ENCODE peak calls at places on chromosomes 11 and 22, in eight cellular contexts. N is progenitor cell of endocrine pancreas, G is left ventricle myocardium inferior, B is aorta, W is neuronal stem cell, P is OCI-LY7, Q is HTR-8/SVneo, S is bronchial epithelial cell. U is an unnamed sample.

GRCh38 chr11:116199182-116199581 is 573.6 kb downstream of the BUD13 start:
- DNase-seq in N (no peak), G (peak; percentile 51), B (no peak), W (no peak), P (no peak), Q (no peak), S (no peak), U (no peak)

GRCh38 chr22:41401781-41402648 is 20.3 kb downstream of the TEF start:
- DNase-seq in N (no peak), G (peak; percentile 81), B (peak; percentile 71), W (no peak), P (no peak), Q (peak; percentile 62), S (peak; percentile 74), U (no peak)

GRCh38 chr11:113261709-113262475 is 52.5 kb upstream of the TTC12 start:
- DNase-seq in N (no peak), G (no peak), B (no peak), W (no peak), P (no peak), Q (no peak), S (no peak), U (no peak)

GRCh38 chr22:41620646-41621098 is at the start of gene DESI1:
- DNase-seq in N (no peak), G (no peak), B (no peak), W (no peak), P (no peak), Q (peak; percentile 47), S (peak; percentile 29), U (no peak)

GRCh38 chr11:69335010-69335409 is 41.1 kb downstream of the MYEOV start:
- DNase-seq in N (no peak), G (no peak), B (no peak), W (no peak), P (no peak), Q (no peak), S (no peak), U (peak; percentile 23)

GRCh38 chr22:26321469-26321913 is 107.6 kb upstream of the ASPHD2 start:
- DNase-seq in N (no peak), G (peak; percentile 60), B (peak; percentile 65), W (no peak), P (no peak), Q (peak; percentile 50), S (peak; percentile 9), U (no peak)

GRCh38 chr11:116420770-116421528 is 351.8 kb downstream of the BUD13 start:
- DNase-seq in N (no peak), G (no peak), B (no peak), W (no peak), P (no peak), Q (no peak), S (peak; percentile 58), U (no peak)

GRCh38 chr11:123474994-123475393 is 44.9 kb downstream of the GRAMD1B start:
- DNase-seq in N (no peak), G (no peak), B (no peak), W (no peak), P (no peak), Q (no peak), S (no peak), U (no peak)

GRCh38 chr11:46356911-46357482 is 9.7 kb downstream of the DGKZ start:
- DNase-seq in N (no peak), G (no peak), B (no peak), W (no peak), P (no peak), Q (no peak), S (peak; percentile 84), U (no peak)

GRCh38 chr22:33386270-33386669 is 328.1 kb upstream of the SYN3 start:
- DNase-seq in N (no peak), G (no peak), B (no peak), W (no peak), P (no peak), Q (no peak), S (no peak), U (no peak)

GRCh38 chr22:38028344-38029130 is 28.7 kb upstream of the PICK1 start:
- DNase-seq in N (no peak), G (no peak), B (no peak), W (no peak), P (no peak), Q (no peak), S (no peak), U (no peak)

GRCh38 chr11:83715927-83716525 is 429.9 kb upstream of the CCDC90B start:
- DNase-seq in N (no peak), G (no peak), B (no peak), W (no peak), P (no peak), Q (no peak), S (no peak), U (no peak)

GRCh38 chr11:15730617-15731385 is 616.1 kb downstream of the INSC start:
- DNase-seq in N (no peak), G (peak; percentile 17), B (no peak), W (no peak), P (no peak), Q (no peak), S (no peak), U (no peak)

GRCh38 chr11:69285091-69285490 is 8.9 kb upstream of the MYEOV start:
- DNase-seq in N (no peak), G (no peak), B (no peak), W (no peak), P (no peak), Q (no peak), S (no peak), U (no peak)

GRCh38 chr11:1652778-1653540 is 23.4 kb downstream of the KRTAP5-5 start:
- DNase-seq in N (peak; percentile 83), G (peak; percentile 72), B (peak; percentile 78), W (peak; percentile 78), P (peak; percentile 57), Q (peak; percentile 87), S (no peak), U (peak; percentile 90)

GRCh38 chr11:110711776-110712642 is at the start of gene ARHGAP20:
- DNase-seq in N (peak; percentile 58), G (peak; percentile 55), B (peak; percentile 85), W (peak; percentile 56), P (no peak), Q (peak; percentile 42), S (no peak), U (peak; percentile 83)

GRCh38 chr11:134270250-134270714 is 5.9 kb upstream of the GLB1L3 start:
- DNase-seq in N (no peak), G (no peak), B (no peak), W (no peak), P (no peak), Q (no peak), S (no peak), U (no peak)

GRCh38 chr11:19631657-19632325 is 80.8 kb upstream of the NAV2 start:
- DNase-seq in N (no peak), G (no peak), B (no peak), W (no peak), P (no peak), Q (no peak), S (no peak), U (no peak)

GRCh38 chr11:63262562-63262961 is 19.2 kb upstream of the SLC22A25 start:
- DNase-seq in N (no peak), G (no peak), B (no peak), W (no peak), P (no peak), Q (no peak), S (no peak), U (no peak)

GRCh38 chr11:86463955-86464354 is 89.3 kb downstream of the CCDC81 start:
- DNase-seq in N (no peak), G (no peak), B (no peak), W (no peak), P (no peak), Q (no peak), S (no peak), U (no peak)

GRCh38 chr11:45887587-45887986 is 2.1 kb downstream of the MAPK8IP1 start:
- DNase-seq in N (no peak), G (no peak), B (no peak), W (no peak), P (no peak), Q (no peak), S (no peak), U (no peak)

GRCh38 chr11:85682330-85683305 is 3.4 kb downstream of the CCDC89 start:
- DNase-seq in N (no peak), G (peak; percentile 81), B (peak; percentile 81), W (no peak), P (no peak), Q (no peak), S (no peak), U (no peak)

GRCh38 chr11:110979696-110980095 is 265.8 kb upstream of the POU2AF2 start:
- DNase-seq in N (no peak), G (no peak), B (no peak), W (no peak), P (no peak), Q (no peak), S (peak; percentile 52), U (no peak)

GRCh38 chr11:78261367-78261766 is 72.6 kb downstream of the USP35 start:
- DNase-seq in N (no peak), G (no peak), B (no peak), W (no peak), P (no peak), Q (no peak), S (no peak), U (no peak)

GRCh38 chr11:71456831-71457230 is 3.8 kb downstream of the NADSYN1 start:
- DNase-seq in N (no peak), G (no peak), B (peak; percentile 13), W (no peak), P (no peak), Q (no peak), S (no peak), U (no peak)

GRCh38 chr11:34065505-34066203 is 14.1 kb downstream of the CAPRIN1 start:
- DNase-seq in N (no peak), G (no peak), B (no peak), W (no peak), P (no peak), Q (no peak), S (no peak), U (no peak)

GRCh38 chr22:37806409-37807338 is 1.1 kb upstream of the GCAT start:
- DNase-seq in N (no peak), G (no peak), B (no peak), W (no peak), P (no peak), Q (no peak), S (peak; percentile 30), U (no peak)

GRCh38 chr11:116078101-116078561 is 573.9 kb upstream of the CADM1 start:
- DNase-seq in N (no peak), G (no peak), B (no peak), W (peak; percentile 27), P (peak; percentile 24), Q (peak; percentile 22), S (no peak), U (no peak)

GRCh38 chr11:67022341-67022933 is 497 bp upstream of the SYT12 start:
- DNase-seq in N (no peak), G (no peak), B (peak; percentile 64), W (no peak), P (no peak), Q (peak; percentile 85), S (peak; percentile 89), U (no peak)

GRCh38 chr11:115430345-115430744 is 73.9 kb downstream of the CADM1 start:
- DNase-seq in N (no peak), G (no peak), B (no peak), W (no peak), P (no peak), Q (no peak), S (no peak), U (no peak)